ENCODE peak calls at places on chromosomes 13 and 19, in ten cellular contexts. U, V, A, I, Q, J, N, H, M and E are unnamed samples.
A peak's percentile ranks its signal among the peaks of the same experiment; 100 is the strongest.

GRCh38 chr19:9309974-9310446 is 372 bp upstream of the ZNF699 start:
- DNase-seq in Q (peak; percentile 77), U (peak; percentile 88), H (peak; percentile 86), A (no peak), J (no peak), M (no peak), I (peak; percentile 97), V (peak; percentile 94), N (peak; percentile 72), E (no peak)

GRCh38 chr13:65946387-65946786 is 1283.7 kb downstream of the PCDH9 start:
- DNase-seq in U (no peak), A (no peak), V (no peak), Q (no peak), I (no peak), J (no peak), N (no peak), M (no peak), H (no peak), E (no peak)

GRCh38 chr19:48368942-48369341 is 4.8 kb downstream of the SYNGR4 start:
- DNase-seq in M (no peak), V (no peak), J (no peak), H (no peak), I (peak; percentile 47), A (no peak), N (no peak), Q (no peak), U (no peak), E (no peak)

GRCh38 chr13:48561461-48562224 is 28.8 kb upstream of the RCBTB2 start:
- DNase-seq in Q (no peak), I (no peak), V (no peak), U (no peak), J (no peak), A (no peak), M (no peak), H (no peak), N (no peak), E (no peak)

GRCh38 chr13:36814465-36814864 is 4.6 kb upstream of the RFXAP start:
- DNase-seq in M (no peak), Q (peak; percentile 4), V (peak; percentile 28), H (no peak), U (no peak), N (no peak), A (no peak), I (no peak), J (no peak), E (no peak)

GRCh38 chr13:98970293-98970692 is 7.6 kb downstream of the DOCK9 start:
- DNase-seq in N (no peak), Q (no peak), V (no peak), M (no peak), U (no peak), H (no peak), J (no peak), I (no peak), A (no peak), E (no peak)

GRCh38 chr19:44745386-44745831 is 3.1 kb upstream of the BCL3 start:
- DNase-seq in M (no peak), A (no peak), H (peak; percentile 62), Q (peak; percentile 52), N (no peak), U (no peak), J (no peak), V (peak; percentile 56), I (peak; percentile 42), E (peak; percentile 13)

GRCh38 chr19:18388328-18389094 is 2.6 kb downstream of the GDF15 start:
- DNase-seq in M (peak; percentile 54), V (peak; percentile 57), U (peak; percentile 78), N (peak; percentile 71), A (peak; percentile 93), I (peak; percentile 83), H (peak; percentile 87), Q (peak; percentile 61), J (peak; percentile 36), E (peak; percentile 95)

GRCh38 chr19:13024958-13025653 is 29.8 kb downstream of the NFIX start:
- DNase-seq in I (no peak), A (peak; percentile 50), V (no peak), M (no peak), U (no peak), Q (no peak), N (no peak), J (no peak), H (no peak), E (no peak)

GRCh38 chr19:31985001-31985605 is 360.3 kb upstream of the ZNF507 start:
- DNase-seq in A (no peak), I (no peak), Q (no peak), N (no peak), M (no peak), H (no peak), U (no peak), J (no peak), V (no peak), E (no peak)

GRCh38 chr13:44523176-44524017 is 52.7 kb downstream of the TSC22D1 start:
- DNase-seq in H (peak; percentile 22), I (no peak), N (no peak), J (no peak), U (no peak), A (no peak), M (no peak), Q (no peak), V (peak; percentile 91), E (no peak)

GRCh38 chr19:37920591-37921450 is 13.8 kb downstream of the SIPA1L3 start:
- DNase-seq in N (no peak), Q (no peak), V (no peak), U (no peak), I (no peak), J (no peak), M (no peak), A (no peak), H (no peak), E (no peak)

GRCh38 chr19:798415-799075 is 1.3 kb downstream of the PTBP1 start:
- DNase-seq in I (no peak), J (no peak), N (no peak), Q (no peak), V (no peak), U (peak; percentile 35), M (no peak), H (no peak), A (no peak), E (peak; percentile 48)

GRCh38 chr13:75372517-75372916 is 109.5 kb downstream of the TBC1D4 start:
- DNase-seq in U (no peak), A (peak; percentile 25), M (no peak), N (no peak), V (peak; percentile 57), I (peak; percentile 32), Q (peak; percentile 3), J (peak; percentile 26), H (peak; percentile 53), E (peak; percentile 39)

GRCh38 chr19:38528931-38529330 is 88.8 kb downstream of the MAP4K1 start:
- DNase-seq in Q (no peak), N (no peak), H (no peak), A (no peak), M (no peak), V (no peak), J (no peak), U (no peak), I (no peak), E (no peak)

GRCh38 chr19:55373318-55373992 is 3.2 kb upstream of the TMEM190 start:
- DNase-seq in J (no peak), I (no peak), H (no peak), M (no peak), Q (no peak), N (no peak), A (no peak), V (no peak), U (no peak), E (no peak)

GRCh38 chr13:98466634-98467236 is 110.2 kb downstream of the STK24 start:
- DNase-seq in I (peak; percentile 64), Q (peak; percentile 34), M (no peak), A (peak; percentile 83), J (no peak), N (no peak), H (peak; percentile 66), V (peak; percentile 57), U (peak; percentile 64), E (peak; percentile 46)

GRCh38 chr19:343451-343931 is 1.1 kb downstream of the MIER2 start:
- DNase-seq in I (no peak), A (no peak), Q (no peak), U (no peak), J (no peak), M (peak; percentile 6), N (no peak), H (no peak), V (peak; percentile 51), E (no peak)

GRCh38 chr19:13959962-13960862 is 7.9 kb downstream of the DCAF15 start:
- DNase-seq in J (no peak), N (no peak), H (peak; percentile 34), A (peak; percentile 55), Q (peak; percentile 18), I (no peak), U (no peak), V (no peak), M (no peak), E (peak; percentile 80)

GRCh38 chr19:14826006-14826405 is 9.0 kb downstream of the OR7A5 start:
- DNase-seq in A (no peak), H (no peak), J (no peak), M (no peak), V (peak; percentile 55), Q (no peak), N (no peak), U (no peak), I (no peak), E (no peak)

GRCh38 chr13:81990652-81991051 is 1649.7 kb upstream of the SPRY2 start:
- DNase-seq in U (no peak), V (no peak), N (no peak), M (no peak), J (no peak), H (no peak), A (no peak), Q (no peak), I (no peak), E (no peak)

GRCh38 chr13:71759506-71760225 is 107.3 kb downstream of the DACH1 start:
- DNase-seq in V (no peak), A (no peak), I (no peak), N (no peak), H (no peak), J (no peak), U (no peak), M (no peak), Q (peak; percentile 0), E (no peak)